ENCODE peak calls at places on chromosomes 5 and 9, in eight cellular contexts. O is EH; I is stimulated activated CD4-positive, alpha-beta T cell treated with anti-CD3 and anti-CD28 coated beads, TNF-alpha, amount 100 ng/mL, for 4 hours; V is PC-3; E is adipocyte; R is hepatic stellate cell; L is D721Med; B is GM19239. S is an unnamed sample.

GRCh38 chr9:72441296-72442211 is 76.5 kb upstream of the ZFAND5 start:
- DNase-seq in R (no peak), L (no peak), B (no peak), I (no peak), E (no peak), V (peak), O (peak), S (no peak)

GRCh38 chr5:145941677-145942130 is 5.3 kb downstream of the SH3RF2 start:
- DNase-seq in L (no peak), R (no peak), O (peak), I (no peak), E (no peak), V (peak), B (no peak), S (no peak)

GRCh38 chr9:121328876-121329681 is 41.0 kb downstream of the STOM start:
- DNase-seq in R (no peak), I (no peak), B (no peak), E (no peak), O (no peak), V (no peak), L (no peak), S (no peak)

GRCh38 chr9:5764130-5764868 is 68.6 kb downstream of the ERMP1 start:
- DNase-seq in E (no peak), V (no peak), R (no peak), B (peak), L (no peak), O (no peak), I (no peak), S (no peak)

GRCh38 chr9:97689401-97689800 is 7.7 kb downstream of the XPA start:
- DNase-seq in I (no peak), V (peak), B (no peak), O (peak), E (no peak), L (no peak), R (no peak), S (no peak)

GRCh38 chr5:154166901-154167791 is 23.4 kb upstream of the GALNT10 start:
- DNase-seq in O (no peak), V (peak), I (no peak), B (no peak), R (no peak), E (no peak), L (no peak), S (no peak)

GRCh38 chr5:105968961-105969360 is 1701.8 kb downstream of the EFNA5 start:
- DNase-seq in I (no peak), B (no peak), O (no peak), R (no peak), E (peak), V (no peak), L (no peak), S (no peak)

GRCh38 chr9:125484632-125485282 is 222.3 kb downstream of the MAPKAP1 start:
- DNase-seq in O (peak), V (no peak), L (no peak), I (no peak), R (peak), E (peak), B (no peak), S (no peak)

GRCh38 chr9:109969559-109970237 is 189.7 kb downstream of the PALM2AKAP2 start:
- DNase-seq in B (no peak), O (peak), E (no peak), I (no peak), L (no peak), V (no peak), R (no peak), S (no peak)

GRCh38 chr5:168726342-168726741 is 147.2 kb upstream of the PANK3 start:
- DNase-seq in I (no peak), L (no peak), O (no peak), R (no peak), E (no peak), B (no peak), V (no peak), S (no peak)

GRCh38 chr5:89695371-89695770 is 714.2 kb downstream of the CETN3 start:
- DNase-seq in O (no peak), B (no peak), V (no peak), R (no peak), L (no peak), I (no peak), E (no peak), S (no peak)

GRCh38 chr5:111124793-111125192 is 32.6 kb downstream of the WDR36 start:
- DNase-seq in V (no peak), L (no peak), R (no peak), I (no peak), E (no peak), O (no peak), B (no peak), S (no peak)

S was measured in natural killer cell treated with Interleukin-12 subunit alpha and Interleukin-12 subunit beta and Interleukin-15 and Interleukin-18, amount 100 ng/mL, for 72 hours.